ENCODE peak calls at places on chromosomes 3 and 15, in eight cellular contexts. W is heart right ventricle, R is stomach, J is cardiac muscle cell, I is tibial artery, Y is psoas muscle, A is right lobe of liver, Q is GM12878. V is an unnamed sample. For H3K4me1, the result is how much of the 10 kb centered on the place peaks cover.

GRCh38 chr3:152109038-152109437 is 159.7 kb upstream of the MBNL1 start:
- DNase-seq in W (no peak), R (no peak), J (no peak), I (no peak), Y (no peak), A (no peak), Q (no peak), V (no peak)

GRCh38 chr3:52339612-52340011 is 23.5 kb downstream of the DNAH1 start:
- DNase-seq in W (no peak), R (no peak), J (peak), I (no peak), Y (peak), A (peak), Q (peak), V (peak)

GRCh38 chr3:60877188-60877587 is 374.1 kb downstream of the FHIT start:
- DNase-seq in W (no peak), R (no peak), J (no peak), I (no peak), Y (peak), A (no peak), Q (no peak), V (no peak)

GRCh38 chr15:52798529-52799101 is 8.5 kb upstream of the ONECUT1 start:
- DNase-seq in W (no peak), R (no peak), J (no peak), I (no peak), Y (no peak), A (peak), Q (no peak), V (no peak)

GRCh38 chr3:171385086-171385485 is 75.1 kb downstream of the TNIK start:
- DNase-seq in W (no peak), R (no peak), J (no peak), I (no peak), Y (no peak), A (no peak), Q (no peak), V (no peak)

GRCh38 chr3:18712713-18713575 is 287.8 kb upstream of the SATB1 start:
- DNase-seq in W (no peak), R (no peak), J (no peak), I (no peak), Y (no peak), A (no peak), Q (no peak), V (no peak)

GRCh38 chr3:102510663-102511062 is 75.8 kb downstream of the ZPLD1 start:
- DNase-seq in W (no peak), R (no peak), J (no peak), I (no peak), Y (no peak), A (no peak), Q (no peak), V (no peak)

GRCh38 chr3:36546196-36546595 is 165.9 kb downstream of the STAC start:
- DNase-seq in W (no peak), R (no peak), J (no peak), I (no peak), Y (no peak), A (no peak), Q (no peak), V (no peak)

GRCh38 chr3:172133830-172134229 is 94.5 kb downstream of the FNDC3B start:
- DNase-seq in W (no peak), R (no peak), J (no peak), I (no peak), Y (no peak), A (no peak), Q (no peak), V (no peak)

GRCh38 chr3:47741925-47742324 is 39.8 kb downstream of the SMARCC1 start:
- DNase-seq in W (no peak), R (no peak), J (no peak), I (no peak), Y (no peak), A (no peak), Q (peak), V (no peak)

GRCh38 chr3:124117486-124117885 is 125.6 kb upstream of the ROPN1 start:
- DNase-seq in W (no peak), R (no peak), J (no peak), I (peak), Y (no peak), A (no peak), Q (no peak), V (no peak)

GRCh38 chr3:139561959-139562676 is 22.6 kb upstream of the RBP1 start:
- DNase-seq in W (no peak), R (no peak), J (peak), I (no peak), Y (no peak), A (no peak), Q (no peak), V (no peak)

GRCh38 chr15:93028632-93029612 is 60.1 kb downstream of the RGMA start:
- DNase-seq in W (peak), R (peak), J (no peak), I (peak), Y (peak), A (peak), Q (no peak), V (no peak)

GRCh38 chr3:150073031-150073430 is 102.3 kb upstream of the PFN2 start:
- DNase-seq in W (no peak), R (no peak), J (no peak), I (no peak), Y (no peak), A (no peak), Q (no peak), V (no peak)

GRCh38 chr15:36798366-36798765 is 218.9 kb downstream of the CDIN1 start:
- DNase-seq in W (no peak), R (no peak), J (no peak), I (no peak), Y (no peak), A (no peak), Q (no peak), V (no peak)

GRCh38 chr15:40093224-40093842 is 15.3 kb downstream of the BMF start:
- DNase-seq in W (no peak), R (no peak), J (no peak), I (no peak), Y (no peak), A (peak), Q (no peak), V (peak)

GRCh38 chr15:89243046-89243690 is 611 bp upstream of the FANCI start:
- DNase-seq in W (no peak), R (no peak), J (no peak), I (peak), Y (peak), A (no peak), Q (no peak), V (no peak)

GRCh38 chr15:41332788-41333527 is at the start of gene NUSAP1:
- DNase-seq in W (no peak), R (no peak), J (no peak), I (no peak), Y (no peak), A (no peak), Q (no peak), V (no peak)

GRCh38 chr15:70301396-70301795 is 203.7 kb upstream of the TLE3 start:
- DNase-seq in W (no peak), R (peak), J (no peak), I (no peak), Y (no peak), A (no peak), Q (no peak), V (no peak)

GRCh38 chr3:126433496-126434263 is 39.0 kb downstream of the CFAP100 start:
- DNase-seq in W (peak), R (peak), J (no peak), I (no peak), Y (peak), A (no peak), Q (no peak), V (no peak)

GRCh38 chr3:185825639-185826481 is 1.0 kb upstream of the IGF2BP2 start:
- DNase-seq in W (peak), R (peak), J (peak), I (no peak), Y (peak), A (peak), Q (no peak), V (peak)

GRCh38 chr15:45611305-45611704 is 23.5 kb upstream of the SQOR start:
- DNase-seq in W (no peak), R (no peak), J (no peak), I (no peak), Y (no peak), A (no peak), Q (no peak), V (no peak)

GRCh38 chr3:142447308-142447851 is 457 bp downstream of the XRN1 start:
- DNase-seq in W (peak), R (peak), J (peak), I (peak), Y (peak), A (peak), Q (no peak), V (peak)

GRCh38 chr15:75198560-75199346 is 2.9 kb upstream of the C15orf39 start:
- DNase-seq in W (no peak), R (no peak), J (peak), I (no peak), Y (no peak), A (no peak), Q (peak), V (no peak)

GRCh38 chr15:65942436-65942835 is 73.1 kb downstream of the RAB11A start:
- DNase-seq in W (no peak), R (no peak), J (no peak), I (no peak), Y (no peak), A (no peak), Q (no peak), V (no peak)

GRCh38 chr15:43287254-43287653 is 20.5 kb upstream of the TGM5 start:
- DNase-seq in W (no peak), R (no peak), J (no peak), I (no peak), Y (no peak), A (no peak), Q (no peak), V (no peak)

GRCh38 chr15:75648156-75649000 is 666 bp downstream of the SNX33 start:
- DNase-seq in W (peak), R (peak), J (peak), I (peak), Y (peak), A (peak), Q (no peak), V (no peak)

GRCh38 chr3:32157600-32158264 is 51.3 kb downstream of the GPD1L start:
- DNase-seq in W (no peak), R (no peak), J (no peak), I (no peak), Y (no peak), A (no peak), Q (no peak), V (no peak)

GRCh38 chr3:194485471-194485875 is 1.3 kb downstream of the ATP13A3 start:
- DNase-seq in W (no peak), R (no peak), J (no peak), I (no peak), Y (no peak), A (no peak), Q (no peak), V (no peak)

GRCh38 chr15:98967096-98967495 is 40.5 kb downstream of the PGPEP1L start:
- DNase-seq in W (no peak), R (no peak), J (no peak), I (no peak), Y (no peak), A (no peak), Q (no peak), V (no peak)

GRCh38 chr3:192515661-192516040 is 211.7 kb downstream of the FGF12 start:
- DNase-seq in W (no peak), R (no peak), J (no peak), I (no peak), Y (no peak), A (no peak), Q (no peak), V (no peak)

GRCh38 chr3:66386925-66387650 is 113.7 kb downstream of the LRIG1 start:
- DNase-seq in W (no peak), R (no peak), J (no peak), I (no peak), Y (no peak), A (no peak), Q (peak), V (no peak)

GRCh38 chr3:196569003-196569516 is 600 bp downstream of the FBXO45 start:
- DNase-seq in W (peak), R (peak), J (no peak), I (peak), Y (peak), A (peak), Q (no peak), V (peak)

GRCh38 chr3:24166518-24166917 is 221.4 kb downstream of the NR1D2 start:
- DNase-seq in W (no peak), R (no peak), J (no peak), I (no peak), Y (no peak), A (no peak), Q (no peak), V (no peak)

GRCh38 chr3:31968927-31969418 is 12.1 kb downstream of the OSBPL10 start:
- DNase-seq in W (no peak), R (no peak), J (no peak), I (no peak), Y (no peak), A (no peak), Q (no peak), V (no peak)

GRCh38 chr15:23069496-23070166 is 30.3 kb upstream of the TUBGCP5 start:
- DNase-seq in W (no peak), R (no peak), J (no peak), I (no peak), Y (no peak), A (no peak), Q (no peak), V (no peak)

GRCh38 chr3:125123455-125123854 is 67.7 kb upstream of the HEG1 start:
- DNase-seq in W (no peak), R (no peak), J (no peak), I (no peak), Y (no peak), A (no peak), Q (no peak), V (no peak)

GRCh38 chr3:178079966-178080365 is 456.3 kb upstream of the KCNMB2 start:
- DNase-seq in W (no peak), R (no peak), J (no peak), I (no peak), Y (no peak), A (no peak), Q (no peak), V (no peak)
- H3K4me1 ChIP-seq in W (under half), R (under half), J (under half), I (under half), Y (under half), A (under half), Q (under half), V (under half)

GRCh38 chr3:100411091-100411982 is 10.0 kb downstream of the LNP1 start:
- DNase-seq in W (no peak), R (no peak), J (no peak), I (no peak), Y (no peak), A (no peak), Q (no peak), V (no peak)
- H3K4me1 ChIP-seq in W (under half), R (under half), J (under half), I (under half), Y (under half), A (under half), Q (under half), V (under half)

GRCh38 chr3:64844558-64844957 is 156.8 kb upstream of the ADAMTS9 start:
- DNase-seq in W (no peak), R (no peak), J (no peak), I (no peak), Y (no peak), A (no peak), Q (no peak), V (no peak)

GRCh38 chr3:64848822-64849221 is 161.0 kb upstream of the ADAMTS9 start:
- DNase-seq in W (no peak), R (peak), J (no peak), I (no peak), Y (no peak), A (no peak), Q (no peak), V (peak)

GRCh38 chr3:64848127-64848526 is 160.3 kb upstream of the ADAMTS9 start:
- DNase-seq in W (no peak), R (no peak), J (no peak), I (no peak), Y (no peak), A (no peak), Q (no peak), V (no peak)

GRCh38 chr3:64846009-64846408 is 158.2 kb upstream of the ADAMTS9 start:
- DNase-seq in W (no peak), R (no peak), J (no peak), I (no peak), Y (no peak), A (no peak), Q (no peak), V (no peak)
- H3K4me1 ChIP-seq in W (under half), R (under half), J (under half), I (under half), Y (under half), A (under half), Q (under half), V (under half)

GRCh38 chr3:4833471-4833870 is 145.8 kb upstream of the BHLHE40 start:
- DNase-seq in W (no peak), R (no peak), J (no peak), I (no peak), Y (no peak), A (no peak), Q (no peak), V (no peak)

GRCh38 chr3:4828279-4829030 is 150.8 kb upstream of the BHLHE40 start:
- DNase-seq in W (no peak), R (no peak), J (no peak), I (peak), Y (peak), A (no peak), Q (no peak), V (no peak)

GRCh38 chr3:4827767-4828166 is 151.5 kb upstream of the BHLHE40 start:
- DNase-seq in W (no peak), R (no peak), J (no peak), I (no peak), Y (no peak), A (no peak), Q (no peak), V (no peak)

GRCh38 chr3:4829031-4829394 is 150.2 kb upstream of the BHLHE40 start:
- DNase-seq in W (no peak), R (no peak), J (no peak), I (no peak), Y (no peak), A (no peak), Q (no peak), V (no peak)

DNA sequence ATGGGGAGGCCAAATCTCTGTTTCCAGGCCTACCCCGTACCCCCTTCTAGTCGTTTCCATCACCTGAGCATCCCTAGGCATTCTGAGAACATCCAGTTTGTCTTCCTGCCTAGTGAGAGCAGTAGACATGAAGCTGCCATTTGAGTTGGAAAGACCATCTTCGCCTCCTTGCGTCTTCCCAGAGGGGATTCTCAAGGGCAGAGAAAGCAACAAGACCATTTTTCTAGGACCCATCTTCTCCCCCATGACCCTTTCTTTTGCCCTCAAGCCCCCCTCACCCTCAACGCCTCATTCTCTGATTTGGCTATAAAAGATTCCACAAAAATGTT is 148.7 kb upstream of the BHLHE40 start:
- DNase-seq in W (no peak), R (no peak), J (no peak), I (no peak), Y (no peak), A (no peak), Q (no peak), V (no peak)
- H3K4me1 ChIP-seq in W (half or more), R (under half), J (under half), I (half or more), Y (under half), A (under half), Q (under half), V (under half)

GRCh38 chr3:127819086-127819485 is 3.2 kb downstream of the MGLL start:
- DNase-seq in W (no peak), R (no peak), J (no peak), I (no peak), Y (no peak), A (no peak), Q (no peak), V (no peak)
- H3K4me1 ChIP-seq in W (half or more), R (under half), J (under half), I (half or more), Y (half or more), A (under half), Q (under half), V (under half)

GRCh38 chr3:10187944-10188343 is 23.2 kb downstream of the IRAK2 start:
- DNase-seq in W (no peak), R (no peak), J (no peak), I (no peak), Y (no peak), A (no peak), Q (no peak), V (no peak)
- H3K4me1 ChIP-seq in W (half or more), R (half or more), J (under half), I (half or more), Y (under half), A (under half), Q (under half), V (under half)